ENCODE peak calls at places on chromosomes 2 and 18, in five cellular contexts. U is hepatocyte, B is OCI-LY7, G is PC-9, J is astrocyte. V is an unnamed sample.
A peak's percentile ranks its signal among the peaks of the same experiment; 100 is the strongest.

GRCh38 chr2:2901384-2902345 is 476.0 kb downstream of the EIPR1 start:
- DNase-seq in G (no peak), J (no peak), B (peak; percentile 78), U (no peak), V (no peak)

GRCh38 chr2:40606862-40607261 is 155.0 kb upstream of the SLC8A1 start:
- DNase-seq in J (peak; percentile 9), U (no peak), B (no peak), G (no peak), V (no peak)

GRCh38 chr2:29106980-29107388 is 8.2 kb upstream of the CLIP4 start:
- DNase-seq in B (no peak), G (peak; percentile 52), U (peak; percentile 13), J (peak; percentile 51), V (no peak)

GRCh38 chr2:207505728-207506127 is 24.0 kb upstream of the CREB1 start:
- DNase-seq in J (peak; percentile 94), G (peak; percentile 57), U (no peak), B (no peak), V (no peak)

GRCh38 chr18:55790296-55790695 is 202.3 kb upstream of the TCF4 start:
- DNase-seq in U (peak; percentile 37), B (no peak), G (no peak), J (peak; percentile 96), V (peak; percentile 28)

GRCh38 chr2:227406177-227407031 is 18.7 kb upstream of the SCYGR1 start:
- DNase-seq in B (peak; percentile 5), G (peak; percentile 72), U (peak; percentile 93), J (peak; percentile 96), V (peak; percentile 91)

GRCh38 chr2:32812316-32812715 is 134.4 kb upstream of the LTBP1 start:
- DNase-seq in G (no peak), J (no peak), U (no peak), B (no peak), V (no peak)

GRCh38 chr2:144877893-144878292 is 358.0 kb upstream of the ZEB2 start:
- DNase-seq in J (no peak), G (no peak), B (no peak), U (no peak), V (no peak)

GRCh38 chr2:170369894-170370293 is 191.9 kb downstream of the MYO3B start:
- DNase-seq in J (no peak), U (peak; percentile 19), G (no peak), B (peak; percentile 30), V (no peak)

GRCh38 chr2:97870396-97870843 is 125.3 kb downstream of the TMEM131 start:
- DNase-seq in J (peak; percentile 94), B (peak; percentile 55), G (peak; percentile 65), U (peak; percentile 25), V (peak; percentile 30)

GRCh38 chr2:236229186-236229585 is 35.0 kb downstream of the ASB18 start:
- DNase-seq in B (no peak), U (no peak), J (no peak), G (no peak), V (no peak)

GRCh38 chr2:207165121-207166038 is at the start of gene KLF7:
- DNase-seq in B (no peak), G (peak; percentile 6), U (peak; percentile 56), J (peak; percentile 48), V (no peak)

GRCh38 chr2:109377976-109378375 is 235.8 kb downstream of the SEPTIN10 start:
- DNase-seq in G (no peak), U (no peak), J (no peak), B (no peak), V (no peak)

GRCh38 chr18:48543228-48543627 is 4.4 kb downstream of the CTIF start:
- DNase-seq in G (peak; percentile 25), B (no peak), U (peak; percentile 64), J (no peak), V (no peak)

GRCh38 chr2:85540131-85540587 is 1.2 kb downstream of the MAT2A start:
- DNase-seq in G (no peak), B (no peak), U (no peak), J (no peak), V (no peak)
- H3K79me2 ChIP-seq in G (peaks cover 78% of the 10 kb centered on the region), B (peaks cover 60% of the 10 kb centered on the region), U (peaks cover 66% of the 10 kb centered on the region), J (peaks cover 62% of the 10 kb centered on the region), V (peaks cover 55% of the 10 kb centered on the region)

DNA sequence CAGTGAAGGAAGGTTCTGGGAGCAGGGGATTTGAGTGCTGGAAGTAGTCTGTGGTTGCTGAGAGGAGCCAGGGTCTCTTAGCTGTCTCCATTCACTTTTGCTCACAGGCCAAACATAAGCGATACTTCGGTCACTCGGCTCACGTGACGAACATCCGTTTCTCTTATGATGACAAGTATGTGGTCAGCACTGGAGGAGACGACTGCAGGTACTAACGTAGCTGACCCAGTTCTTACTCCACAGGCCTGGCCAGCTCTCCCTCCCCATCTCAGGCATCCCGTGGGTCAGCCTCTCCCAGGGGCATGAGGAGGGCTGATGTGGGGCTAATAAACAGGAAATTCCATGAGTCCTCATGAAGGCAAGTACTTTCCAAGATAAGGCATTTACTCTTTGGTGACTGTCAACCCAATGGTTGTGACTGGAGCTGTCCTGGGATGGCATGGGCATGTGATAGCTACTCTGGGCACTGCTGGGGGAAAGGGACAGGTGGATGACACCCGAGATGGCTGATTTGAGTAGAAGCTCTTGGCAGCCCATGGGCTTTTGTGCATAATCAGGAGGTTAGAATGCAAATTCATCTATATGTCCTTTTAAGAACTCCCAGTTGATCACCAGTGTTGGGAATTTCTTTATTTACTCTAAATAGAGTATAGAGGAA is 81.6 kb downstream of the RTN4 start:
- DNase-seq in U (no peak), J (no peak), B (no peak), G (no peak), V (no peak)
- H2AFZ ChIP-seq in U (no peak overlapping the region), J (no peak overlapping the region), B (no peak overlapping the region), G (no peak overlapping the region), V (no peak overlapping the region)

GRCh38 chr2:218859994-218860831 is 608 bp downstream of the WNT6 start:
- DNase-seq in J (no peak), G (no peak), U (no peak), B (no peak), V (no peak)

GRCh38 chr2:218858138-218858445 is 1.5 kb upstream of the WNT6 start:
- DNase-seq in G (no peak), B (no peak), J (no peak), U (no peak), V (no peak)

GRCh38 chr2:218858671-218859555 is 692 bp upstream of the WNT6 start:
- DNase-seq in J (no peak), G (no peak), U (no peak), B (no peak), V (no peak)

GRCh38 chr2:218860950-218861381 is 1.4 kb downstream of the WNT6 start:
- DNase-seq in G (no peak), B (peak; percentile 29), J (peak; percentile 60), U (peak; percentile 71), V (no peak)

DNA sequence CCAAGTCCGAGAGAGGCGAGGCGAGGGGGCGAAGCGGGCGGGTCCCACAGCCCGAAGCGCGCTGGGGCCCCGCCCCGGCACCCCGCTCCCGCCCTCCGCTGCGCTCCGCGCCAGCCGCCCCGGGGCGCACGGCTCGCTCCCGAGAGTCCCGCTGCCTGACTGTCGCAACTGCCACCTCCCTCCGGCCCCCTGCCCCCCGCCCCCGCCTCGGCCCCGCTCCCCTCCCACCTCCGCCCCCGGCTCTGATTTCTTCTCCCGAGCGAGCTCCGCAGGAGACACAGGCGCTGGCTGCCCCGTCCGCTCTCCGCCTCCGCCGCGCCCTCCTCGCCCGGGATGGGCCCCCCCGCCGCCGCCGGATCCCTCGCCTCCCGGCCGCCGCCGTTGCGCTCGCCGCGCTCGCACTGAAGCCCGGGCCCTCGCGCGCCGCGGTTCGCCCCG is at the start of gene WNT6:
- DNase-seq in G (peak; percentile 37), J (no peak), B (no peak), U (no peak), V (no peak)
- H3K4me3 ChIP-seq in G (peak within 1 kb of the TSS; percentile 61), J (no peak within 1 kb of the TSS), B (peak within 1 kb of the TSS; percentile 8), U (no peak within 1 kb of the TSS), V (peak within 1 kb of the TSS; percentile 22)

DNA sequence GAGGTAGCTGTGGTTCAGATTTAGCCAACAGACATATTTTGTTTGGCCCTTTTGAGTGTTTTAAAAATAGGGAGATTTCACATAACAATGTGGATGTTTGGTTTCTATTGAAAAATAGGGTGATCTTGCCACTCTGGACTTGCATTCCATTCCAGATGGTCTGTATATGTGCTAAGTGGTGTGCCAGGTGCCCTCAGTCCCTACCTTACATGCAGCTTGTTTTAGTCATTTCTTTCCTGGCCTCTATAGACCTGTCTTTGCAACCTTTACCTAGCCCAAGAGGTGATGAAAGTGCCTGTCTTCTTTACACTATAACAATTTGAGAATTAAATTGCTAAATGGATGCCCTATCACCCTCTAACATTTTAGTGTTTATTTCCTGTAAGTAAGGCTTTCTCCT is 11.1 kb downstream of the EML4 start:
- DNase-seq in G (no peak), U (no peak), J (no peak), B (no peak), V (no peak)
- H3K79me2 ChIP-seq in G (peaks cover 75% of the 10 kb centered on the region), U (peaks cover 98% of the 10 kb centered on the region), J (peaks cover 89% of the 10 kb centered on the region), B (peaks cover 18% of the 10 kb centered on the region), V (peaks cover 63% of the 10 kb centered on the region)

GRCh38 chr18:65363911-65364632 is 386.7 kb upstream of the CDH7 start:
- DNase-seq in G (no peak), B (no peak), J (no peak), U (no peak), V (no peak)
- H2AFZ ChIP-seq in G (no peak overlapping the region), B (no peak overlapping the region), J (no peak overlapping the region), U (no peak overlapping the region), V (no peak overlapping the region)

DNA sequence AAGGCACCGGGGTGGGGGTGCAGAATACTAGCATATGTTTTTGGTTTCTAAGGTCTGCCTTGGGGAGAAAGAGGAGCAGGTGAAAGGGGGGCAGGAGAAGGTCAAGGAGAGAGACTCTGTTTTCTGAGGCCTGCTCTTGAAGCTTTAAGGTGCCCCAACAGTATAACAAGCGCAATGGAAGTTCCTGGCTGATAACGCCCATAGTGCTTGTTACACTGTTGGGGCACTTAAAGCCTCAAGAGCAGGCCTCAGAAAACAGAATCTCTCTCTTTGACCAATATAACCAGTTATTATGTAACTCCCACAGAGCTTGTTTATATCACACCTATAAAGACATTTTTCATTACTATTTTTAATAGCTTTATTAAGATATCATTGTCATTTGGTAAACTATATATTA is 16.5 kb downstream of the OXER1 start:
- DNase-seq in J (no peak), G (no peak), B (no peak), U (no peak), V (no peak)
- H3K4me3 ChIP-seq in J (no peak overlapping the region), G (no peak overlapping the region), B (no peak overlapping the region), U (no peak overlapping the region), V (no peak overlapping the region)